ENCODE peak calls at places on chromosomes 11 and 22, in four cellular contexts. One of them, this sample, is unnamed.

GRCh38 chr22:44497218-44497903 is 672 bp downstream of the RTL6 start:
- DNase-seq in cardiac muscle cell: peak; percentile 45
- DNase-seq in kidney: peak; percentile 81
- DNase-seq in psoas muscle: peak; percentile 43
- DNase-seq in this sample: peak; percentile 9

GRCh38 chr11:111982019-111982464 is 43.2 kb upstream of the DLAT start:
- DNase-seq in cardiac muscle cell: peak; percentile 58
- DNase-seq in kidney: no peak
- DNase-seq in psoas muscle: peak; percentile 37
- DNase-seq in this sample: peak; percentile 35

GRCh38 chr11:69799582-69799981 is 19.6 kb downstream of the FGF3 start:
- DNase-seq in cardiac muscle cell: peak; percentile 29
- DNase-seq in psoas muscle: no peak
- DNase-seq in kidney: no peak
- DNase-seq in this sample: no peak

GRCh38 chr11:33320814-33321330 is 63.7 kb downstream of the HIPK3 start:
- DNase-seq in cardiac muscle cell: peak; percentile 28
- DNase-seq in kidney: no peak
- DNase-seq in psoas muscle: no peak
- DNase-seq in this sample: no peak

GRCh38 chr22:25099202-25099601 is 100.5 kb upstream of the CRYBB3 start:
- DNase-seq in kidney: no peak
- DNase-seq in cardiac muscle cell: no peak
- DNase-seq in psoas muscle: no peak
- DNase-seq in this sample: no peak

GRCh38 chr11:15163136-15163535 is 48.4 kb downstream of the INSC start:
- DNase-seq in cardiac muscle cell: no peak
- DNase-seq in kidney: no peak
- DNase-seq in psoas muscle: no peak
- DNase-seq in this sample: no peak

GRCh38 chr11:19428206-19429001 is 187.7 kb upstream of the E2F8 start:
- DNase-seq in psoas muscle: no peak
- DNase-seq in cardiac muscle cell: no peak
- DNase-seq in kidney: no peak
- DNase-seq in this sample: no peak

GRCh38 chr11:83063073-83063754 is 8.5 kb downstream of the RAB30 start:
- DNase-seq in psoas muscle: no peak
- DNase-seq in cardiac muscle cell: peak; percentile 35
- DNase-seq in kidney: no peak
- DNase-seq in this sample: peak; percentile 29

GRCh38 chr22:23071163-23072034 is 1.1 kb downstream of the GNAZ start:
- DNase-seq in kidney: peak; percentile 70
- DNase-seq in cardiac muscle cell: no peak
- DNase-seq in psoas muscle: peak; percentile 9
- DNase-seq in this sample: no peak

GRCh38 chr11:113806403-113806802 is 26.8 kb downstream of the CLDN25 start:
- DNase-seq in kidney: no peak
- DNase-seq in cardiac muscle cell: peak; percentile 44
- DNase-seq in psoas muscle: no peak
- DNase-seq in this sample: no peak

GRCh38 chr11:95361180-95361579 is 130.2 kb upstream of the SESN3 start:
- DNase-seq in kidney: no peak
- DNase-seq in cardiac muscle cell: no peak
- DNase-seq in psoas muscle: no peak
- DNase-seq in this sample: no peak

GRCh38 chr22:28481725-28482124 is 197.9 kb downstream of the TTC28 start:
- DNase-seq in cardiac muscle cell: no peak
- DNase-seq in psoas muscle: no peak
- DNase-seq in kidney: no peak
- DNase-seq in this sample: no peak

DNA sequence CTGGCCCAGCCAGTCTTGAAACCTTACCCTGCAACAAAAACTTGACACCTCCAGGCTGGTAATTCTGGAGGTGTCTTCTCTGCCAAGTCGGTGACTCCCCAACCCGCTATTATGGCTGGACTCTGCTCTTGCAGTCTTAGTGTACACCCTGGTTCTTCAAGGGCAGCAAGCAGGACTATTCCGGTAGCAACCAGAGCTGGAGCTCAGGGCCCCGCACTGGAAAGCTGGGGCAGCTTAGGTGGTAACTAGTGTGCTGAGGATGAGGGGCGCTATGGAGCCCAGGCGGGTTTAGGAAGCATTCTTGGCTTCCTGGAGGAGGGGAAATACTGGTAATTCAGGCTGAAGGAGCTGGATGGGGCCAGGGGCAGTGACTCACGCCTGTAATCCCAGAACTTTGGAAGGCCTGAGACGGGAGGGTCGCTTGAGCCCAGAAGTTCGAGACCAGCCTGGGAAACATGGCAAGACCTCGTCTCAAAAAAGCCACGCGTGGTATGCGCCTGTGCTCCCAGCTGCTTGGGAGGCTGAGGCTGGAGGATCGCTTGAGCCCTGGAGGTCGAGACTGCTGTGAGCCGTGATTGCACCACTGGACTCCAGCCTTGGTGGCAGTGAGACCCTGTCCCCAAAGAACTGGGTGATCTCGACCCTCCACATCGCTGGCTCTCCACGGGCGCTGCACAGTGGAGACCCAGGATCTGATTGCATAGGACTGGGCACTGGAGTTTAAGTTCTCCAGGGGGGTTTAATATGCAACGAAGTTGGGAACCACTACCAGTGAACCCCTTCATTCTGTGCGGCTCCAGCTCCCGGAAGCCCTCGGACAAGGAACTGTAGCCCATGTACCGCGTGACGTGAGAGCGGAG is 10.6 kb upstream of the AIFM3 start:
- DNase-seq in cardiac muscle cell: peak; percentile 50
- DNase-seq in psoas muscle: peak; percentile 22
- DNase-seq in kidney: no peak
- DNase-seq in this sample: no peak
- H3K4me3 ChIP-seq in cardiac muscle cell: peak overlapping the region; percentile 40
- H3K4me3 ChIP-seq in psoas muscle: peak overlapping the region; percentile 68
- H3K4me3 ChIP-seq in kidney: peak overlapping the region; percentile 56
- H3K4me3 ChIP-seq in this sample: no peak overlapping the region

DNA sequence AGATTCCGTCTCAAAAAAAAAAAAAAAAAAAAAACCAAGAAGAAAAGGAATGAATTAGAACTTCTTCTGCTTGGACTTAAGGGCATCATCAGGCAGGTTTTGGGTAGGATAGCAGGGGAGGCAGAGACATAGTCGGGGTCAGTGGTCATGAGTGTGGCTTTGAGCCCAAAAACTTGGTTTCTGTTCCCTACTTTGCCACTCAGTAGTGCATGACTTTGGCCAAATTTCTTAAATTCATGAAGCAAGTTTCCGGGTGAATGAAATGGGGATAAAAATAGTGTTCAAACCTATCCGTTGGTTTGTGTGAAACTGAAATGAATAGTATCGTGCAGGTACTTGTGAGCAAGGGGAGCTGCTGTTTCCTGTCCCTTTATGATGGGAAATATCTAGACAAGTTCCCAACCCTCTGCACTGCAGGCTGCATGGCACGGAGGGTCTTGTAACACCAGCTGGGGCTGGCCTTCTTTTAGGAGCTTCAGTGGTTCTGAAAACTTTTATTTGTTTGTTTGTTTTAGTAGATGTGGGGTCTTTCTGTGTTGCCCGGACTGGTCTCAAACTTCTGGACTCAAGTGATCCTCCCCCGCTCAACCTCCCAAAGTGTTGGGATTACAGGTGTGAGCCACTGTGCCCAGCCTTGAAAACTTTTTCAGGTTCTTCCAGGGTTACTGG is 18.4 kb downstream of the NEAT1 start:
- DNase-seq in cardiac muscle cell: peak; percentile 43
- DNase-seq in psoas muscle: no peak
- DNase-seq in kidney: peak; percentile 34
- DNase-seq in this sample: no peak
- H3K4me1 ChIP-seq in cardiac muscle cell: no peaks in the 10 kb centered on the region
- H3K4me1 ChIP-seq in psoas muscle: peaks cover 27% of the 10 kb centered on the region
- H3K4me1 ChIP-seq in kidney: peaks cover 13% of the 10 kb centered on the region
- H3K4me1 ChIP-seq in this sample: peaks cover 47% of the 10 kb centered on the region

GRCh38 chr11:45393826-45394225 is 107.7 kb upstream of the SYT13 start:
- DNase-seq in kidney: no peak
- DNase-seq in psoas muscle: no peak
- DNase-seq in cardiac muscle cell: no peak
- DNase-seq in this sample: no peak

GRCh38 chr11:45393334-45393733 is 107.2 kb upstream of the SYT13 start:
- DNase-seq in psoas muscle: no peak
- DNase-seq in cardiac muscle cell: no peak
- DNase-seq in kidney: no peak
- DNase-seq in this sample: no peak

GRCh38 chr11:45391168-45391850 is 105.2 kb upstream of the SYT13 start:
- DNase-seq in kidney: no peak
- DNase-seq in psoas muscle: no peak
- DNase-seq in cardiac muscle cell: no peak
- DNase-seq in this sample: no peak

GRCh38 chr11:45392621-45393183 is 106.6 kb upstream of the SYT13 start:
- DNase-seq in cardiac muscle cell: no peak
- DNase-seq in kidney: no peak
- DNase-seq in psoas muscle: no peak
- DNase-seq in this sample: no peak

GRCh38 chr11:45392154-45392553 is 106.0 kb upstream of the SYT13 start:
- DNase-seq in psoas muscle: no peak
- DNase-seq in cardiac muscle cell: no peak
- DNase-seq in kidney: no peak
- DNase-seq in this sample: no peak
- H3K27ac ChIP-seq in psoas muscle: no peak overlapping the region
- H3K27ac ChIP-seq in cardiac muscle cell: no peak overlapping the region
- H3K27ac ChIP-seq in kidney: no peak overlapping the region
- H3K27ac ChIP-seq in this sample: no peak overlapping the region

DNA sequence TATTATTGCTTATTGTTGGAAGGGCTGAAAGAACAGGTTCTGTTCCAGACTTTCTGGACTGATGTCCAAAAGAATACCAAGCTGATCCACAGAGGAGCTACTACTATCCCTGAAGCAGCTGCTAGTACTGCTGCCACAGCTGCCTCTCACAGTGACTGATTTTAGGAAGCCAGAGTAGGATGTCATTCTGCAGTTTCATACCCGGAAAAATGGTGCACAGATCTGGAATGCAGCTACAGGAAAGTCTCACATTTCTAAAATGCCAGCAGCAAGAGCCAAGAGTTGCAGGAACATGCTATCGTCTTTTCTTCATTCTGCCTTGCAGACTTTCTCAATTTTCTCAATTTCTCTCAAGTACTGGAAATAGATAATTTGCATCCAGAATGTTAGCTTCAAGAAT is 19.3 kb upstream of the CCDC179 start:
- DNase-seq in psoas muscle: no peak
- DNase-seq in kidney: no peak
- DNase-seq in cardiac muscle cell: peak; percentile 6
- DNase-seq in this sample: no peak
- H3K4me3 ChIP-seq in psoas muscle: no peak overlapping the region
- H3K4me3 ChIP-seq in kidney: no peak overlapping the region
- H3K4me3 ChIP-seq in cardiac muscle cell: no peak overlapping the region
- H3K4me3 ChIP-seq in this sample: no peak overlapping the region

DNA sequence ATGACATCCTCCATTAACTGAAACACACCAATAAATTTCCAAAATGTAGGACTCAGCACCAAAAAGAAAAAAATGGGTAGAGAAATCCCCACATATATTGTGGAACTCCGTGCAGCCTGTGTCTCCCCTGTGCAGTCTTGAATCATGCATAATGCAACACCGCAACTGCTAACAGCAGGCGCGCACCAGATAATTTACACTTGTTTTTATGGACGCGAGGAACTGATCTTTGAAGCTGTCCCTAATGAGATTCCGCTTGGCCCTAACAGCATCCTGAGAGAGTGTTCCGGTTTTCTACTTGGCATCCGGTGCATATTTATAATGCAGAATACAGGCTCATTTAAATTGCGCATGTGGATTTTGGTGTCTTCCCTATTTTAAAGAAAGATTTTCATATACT is 21.2 kb downstream of the MPPED2 start:
- DNase-seq in kidney: no peak
- DNase-seq in psoas muscle: no peak
- DNase-seq in cardiac muscle cell: no peak
- DNase-seq in this sample: no peak
- H3K4me1 ChIP-seq in kidney: peaks cover 2% of the 10 kb centered on the region
- H3K4me1 ChIP-seq in psoas muscle: no peaks in the 10 kb centered on the region
- H3K4me1 ChIP-seq in cardiac muscle cell: peaks cover 14% of the 10 kb centered on the region
- H3K4me1 ChIP-seq in this sample: no peaks in the 10 kb centered on the region

GRCh38 chr11:1773711-1774550 is 10.2 kb upstream of the CTSD start:
- DNase-seq in cardiac muscle cell: no peak
- DNase-seq in psoas muscle: no peak
- DNase-seq in kidney: no peak
- DNase-seq in this sample: peak; percentile 29

GRCh38 chr11:1771700-1772099 is 8.0 kb upstream of the CTSD start:
- DNase-seq in psoas muscle: no peak
- DNase-seq in kidney: no peak
- DNase-seq in cardiac muscle cell: peak; percentile 93
- DNase-seq in this sample: no peak

GRCh38 chr11:1773131-1773510 is 9.4 kb upstream of the CTSD start:
- DNase-seq in kidney: no peak
- DNase-seq in psoas muscle: no peak
- DNase-seq in cardiac muscle cell: no peak
- DNase-seq in this sample: no peak

GRCh38 chr11:1771273-1771672 is 7.5 kb upstream of the CTSD start:
- DNase-seq in kidney: no peak
- DNase-seq in cardiac muscle cell: no peak
- DNase-seq in psoas muscle: no peak
- DNase-seq in this sample: no peak

GRCh38 chr11:1772270-1773130 is 8.8 kb upstream of the CTSD start:
- DNase-seq in cardiac muscle cell: peak; percentile 92
- DNase-seq in psoas muscle: peak; percentile 69
- DNase-seq in kidney: peak; percentile 87
- DNase-seq in this sample: peak; percentile 34
- H3K27ac ChIP-seq in cardiac muscle cell: no peak overlapping the region
- H3K27ac ChIP-seq in psoas muscle: no peak overlapping the region
- H3K27ac ChIP-seq in kidney: peak overlapping the region; percentile 25
- H3K27ac ChIP-seq in this sample: no peak overlapping the region

GRCh38 chr11:84345597-84345996 is 1059.4 kb upstream of the CCDC90B start:
- DNase-seq in cardiac muscle cell: no peak
- DNase-seq in psoas muscle: no peak
- DNase-seq in kidney: no peak
- DNase-seq in this sample: no peak
- H3K4me3 ChIP-seq in cardiac muscle cell: no peak overlapping the region
- H3K4me3 ChIP-seq in psoas muscle: no peak overlapping the region
- H3K4me3 ChIP-seq in kidney: no peak overlapping the region
- H3K4me3 ChIP-seq in this sample: no peak overlapping the region

DNA sequence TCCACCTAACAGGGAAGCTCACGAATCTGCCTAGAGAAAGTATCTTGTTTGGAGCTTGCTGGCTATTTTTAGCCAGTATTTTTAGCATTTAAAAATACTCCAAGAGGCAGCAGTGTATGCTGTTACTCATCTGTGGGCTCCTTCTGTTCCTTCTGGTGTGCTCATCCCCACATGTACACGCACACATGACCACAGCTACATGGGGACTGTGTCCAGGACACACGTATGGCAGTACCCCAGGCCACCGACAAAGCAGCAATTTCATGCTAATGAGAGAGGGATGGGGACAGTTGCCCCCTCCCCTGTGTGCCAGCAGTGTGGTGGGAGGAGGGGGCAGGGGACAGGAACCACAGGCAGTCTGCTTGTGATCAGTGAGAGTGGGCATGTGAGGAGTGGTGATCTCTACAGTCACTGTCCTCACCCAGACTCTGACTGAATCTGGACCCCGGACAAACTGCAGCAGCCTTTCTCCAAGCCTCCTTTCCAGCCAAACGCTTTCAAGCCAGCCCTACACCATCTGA is 16.4 kb downstream of the USP2 start:
- DNase-seq in cardiac muscle cell: no peak
- DNase-seq in psoas muscle: no peak
- DNase-seq in kidney: peak; percentile 44
- DNase-seq in this sample: no peak
- H3K4me1 ChIP-seq in cardiac muscle cell: peaks cover 56% of the 10 kb centered on the region
- H3K4me1 ChIP-seq in psoas muscle: peaks cover 87% of the 10 kb centered on the region
- H3K4me1 ChIP-seq in kidney: peaks cover 57% of the 10 kb centered on the region
- H3K4me1 ChIP-seq in this sample: peaks cover 9% of the 10 kb centered on the region

This sample was measured in CD4-positive, alpha-beta memory T cell.